ENCODE peak calls at places on chromosomes 16 and 17, in four cellular contexts. X, T, Y and R are unnamed samples.

GRCh38 chr16:648071-648785 is 937 bp upstream of the WDR90 start:
- DNase-seq in X (peak; percentile 75), T (no peak), Y (peak; percentile 62), R (peak; percentile 61)

GRCh38 chr17:81667754-81668153 is 1.2 kb downstream of the CCDC137 start:
- DNase-seq in X (peak; percentile 63), T (peak; percentile 50), Y (peak; percentile 48), R (peak; percentile 19)

GRCh38 chr17:8849311-8850041 is 18.0 kb downstream of the PIK3R6 start:
- DNase-seq in X (no peak), T (no peak), Y (no peak), R (no peak)

GRCh38 chr17:73091770-73092517 is 544 bp downstream of the SLC39A11 start:
- DNase-seq in X (peak; percentile 72), T (peak; percentile 37), Y (peak; percentile 71), R (peak; percentile 56)

GRCh38 chr17:81537343-81537855 is 9.2 kb downstream of the FSCN2 start:
- DNase-seq in X (peak; percentile 86), T (peak; percentile 33), Y (peak; percentile 70), R (no peak)

GRCh38 chr16:31214705-31215286 is 877 bp downstream of the TRIM72 start:
- DNase-seq in X (peak; percentile 61), T (no peak), Y (peak; percentile 52), R (peak; percentile 24)

GRCh38 chr16:7350801-7351200 is 18.2 kb downstream of the RBFOX1 start:
- DNase-seq in X (no peak), T (no peak), Y (no peak), R (no peak)

GRCh38 chr17:32840241-32840640 is 36.7 kb downstream of the MYO1D start:
- DNase-seq in X (no peak), T (no peak), Y (no peak), R (no peak)

GRCh38 chr17:70034158-70034557 is 40.9 kb upstream of the KCNJ16 start:
- DNase-seq in X (no peak), T (no peak), Y (no peak), R (no peak)

GRCh38 chr16:12545292-12545610 is 258.4 kb downstream of the CPPED1 start:
- DNase-seq in X (no peak), T (no peak), Y (no peak), R (no peak)

GRCh38 chr16:84638195-84638806 is 10.0 kb upstream of the KLHL36 start:
- DNase-seq in X (no peak), T (no peak), Y (no peak), R (no peak)

GRCh38 chr17:44777394-44778348 is 18.9 kb downstream of the ADAM11 start:
- DNase-seq in X (no peak), T (no peak), Y (no peak), R (no peak)

GRCh38 chr17:17416007-17416399 is 60.8 kb upstream of the MED9 start:
- DNase-seq in X (peak; percentile 89), T (peak; percentile 81), Y (peak; percentile 47), R (peak; percentile 85)

GRCh38 chr16:24609740-24610420 is 70.5 kb downstream of the RBBP6 start:
- DNase-seq in X (peak; percentile 83), T (no peak), Y (peak; percentile 78), R (peak; percentile 81)

GRCh38 chr16:88993946-88994600 is 17.1 kb upstream of the CBFA2T3 start:
- DNase-seq in X (no peak), T (no peak), Y (no peak), R (no peak)

GRCh38 chr16:46711106-46711769 is 21.8 kb downstream of the ORC6 start:
- DNase-seq in X (no peak), T (no peak), Y (no peak), R (no peak)

GRCh38 chr17:11986939-11987329 is 10.3 kb downstream of the ZNF18 start:
- DNase-seq in X (peak; percentile 70), T (peak; percentile 84), Y (peak; percentile 56), R (peak; percentile 69)

GRCh38 chr17:15909481-15909991 is 35.4 kb upstream of the ADORA2B start:
- DNase-seq in X (peak; percentile 21), T (no peak), Y (peak; percentile 23), R (peak; percentile 33)

GRCh38 chr17:12422632-12423031 is 243.1 kb upstream of the MYOCD start:
- DNase-seq in X (no peak), T (no peak), Y (no peak), R (no peak)

GRCh38 chr16:886802-887731 is 83.7 kb downstream of the LMF1 start:
- DNase-seq in X (peak; percentile 81), T (no peak), Y (peak; percentile 46), R (no peak)

GRCh38 chr16:590875-591200 is 972 bp downstream of the RAB40C start:
- DNase-seq in X (no peak), T (no peak), Y (no peak), R (no peak)

GRCh38 chr17:65332375-65332774 is 195.2 kb downstream of the RGS9 start:
- DNase-seq in X (peak; percentile 37), T (peak; percentile 71), Y (no peak), R (peak; percentile 90)

GRCh38 chr16:58025351-58026138 is at the start of gene MMP15:
- DNase-seq in X (peak; percentile 99), T (peak; percentile 68), Y (peak; percentile 91), R (peak; percentile 73)

GRCh38 chr17:80294210-80294609 is 33.6 kb downstream of the RNF213 start:
- DNase-seq in X (no peak), T (no peak), Y (no peak), R (no peak)

GRCh38 chr17:79811888-79812205 is 15.0 kb upstream of the CBX8 start:
- DNase-seq in X (no peak), T (no peak), Y (no peak), R (no peak)

GRCh38 chr16:87740441-87740840 is 25.3 kb downstream of the KLHDC4 start:
- DNase-seq in X (no peak), T (no peak), Y (no peak), R (peak; percentile 48)

GRCh38 chr17:82862191-82862590 is 22.4 kb upstream of the ZNF750 start:
- DNase-seq in X (no peak), T (no peak), Y (no peak), R (no peak)

GRCh38 chr16:87395181-87395842 is 3.2 kb downstream of the MAP1LC3B start:
- DNase-seq in X (no peak), T (no peak), Y (no peak), R (peak; percentile 33)

GRCh38 chr16:53865492-53865863 is 161.5 kb downstream of the FTO start:
- DNase-seq in X (peak; percentile 49), T (no peak), Y (no peak), R (peak; percentile 71)

GRCh38 chr16:5479925-5480324 is 382.3 kb upstream of the EEF2KMT start:
- DNase-seq in X (peak; percentile 45), T (no peak), Y (no peak), R (no peak)

GRCh38 chr16:71297252-71297651 is 8.1 kb upstream of the CMTR2 start:
- DNase-seq in X (no peak), T (no peak), Y (no peak), R (no peak)

GRCh38 chr16:24975428-24975889 is 39.7 kb downstream of the ARHGAP17 start:
- DNase-seq in X (no peak), T (no peak), Y (no peak), R (peak; percentile 42)

GRCh38 chr16:637081-638018 is 1.2 kb upstream of the METTL26 start:
- DNase-seq in X (peak; percentile 90), T (peak; percentile 71), Y (peak; percentile 73), R (peak; percentile 94)

GRCh38 chr17:29664743-29665479 is 42.2 kb upstream of the CORO6 start:
- DNase-seq in X (no peak), T (peak; percentile 80), Y (no peak), R (peak; percentile 87)

GRCh38 chr16:56263711-56264608 is 72.7 kb downstream of the GNAO1 start:
- DNase-seq in X (no peak), T (no peak), Y (no peak), R (no peak)

GRCh38 chr17:78317817-78318400 is 42.0 kb downstream of the SOCS3 start:
- DNase-seq in X (no peak), T (no peak), Y (no peak), R (no peak)

GRCh38 chr17:81066072-81066471 is 31.1 kb downstream of the BAIAP2 start:
- DNase-seq in X (no peak), T (peak; percentile 73), Y (no peak), R (peak; percentile 27)

GRCh38 chr16:52252680-52253079 is 294.3 kb downstream of the TOX3 start:
- DNase-seq in X (peak; percentile 73), T (no peak), Y (no peak), R (no peak)
- TF ChIP-seq EZH2phosphoT487 in X (no peak), T (no peak), Y (no peak), R (no peak)

DNA sequence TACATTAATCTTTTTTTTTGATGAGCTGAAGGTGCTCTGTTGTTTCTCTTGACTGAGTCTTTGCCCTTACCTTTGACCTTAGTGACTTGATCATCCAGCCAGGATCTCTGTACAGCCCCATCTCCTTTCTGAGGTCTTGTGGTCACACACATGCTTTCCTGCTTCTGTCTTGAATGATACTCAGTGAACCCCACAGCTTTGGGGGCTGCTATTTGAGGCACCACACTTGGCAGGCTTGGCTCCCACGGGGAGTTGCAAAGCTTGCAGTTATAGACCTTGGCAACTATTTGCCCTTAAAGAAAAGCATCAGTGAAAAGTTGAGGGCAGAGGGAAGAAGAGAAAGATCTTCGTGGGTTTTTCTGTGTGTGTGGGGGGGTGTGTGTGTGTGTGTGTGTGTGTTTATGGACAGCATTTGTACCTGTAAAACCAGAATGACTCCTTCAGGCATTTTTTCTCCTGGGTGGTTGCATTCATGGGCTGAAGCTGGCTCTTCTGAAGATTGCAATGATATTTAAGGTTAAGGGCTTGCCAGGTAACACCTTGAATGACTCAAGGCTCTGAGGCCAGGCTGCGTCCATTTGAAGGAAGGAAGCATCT is 101.6 kb downstream of the MSI2 start:
- DNase-seq in X (no peak), T (peak; percentile 88), Y (no peak), R (no peak)
- H3K4me1 ChIP-seq in X (peaks cover 24% of the 10 kb centered on the region), T (peaks cover 24% of the 10 kb centered on the region), Y (peaks cover 46% of the 10 kb centered on the region), R (no peaks in the 10 kb centered on the region)

GRCh38 chr16:79003026-79003617 is 597.4 kb downstream of the MAF start:
- DNase-seq in X (no peak), T (no peak), Y (no peak), R (no peak)
- H4K20me1 ChIP-seq in X (no peaks in the 10 kb centered on the region), T (no peaks in the 10 kb centered on the region), Y (no peaks in the 10 kb centered on the region), R (no peaks in the 10 kb centered on the region)

GRCh38 chr17:50127661-50128361 is 2.1 kb downstream of the SAMD14 start:
- DNase-seq in X (peak; percentile 55), T (peak; percentile 35), Y (no peak), R (no peak)

GRCh38 chr17:50129946-50130777 is at the start of gene SAMD14:
- DNase-seq in X (peak; percentile 59), T (no peak), Y (peak; percentile 62), R (peak; percentile 67)

GRCh38 chr17:50130778-50131317 is 888 bp upstream of the SAMD14 start:
- DNase-seq in X (peak; percentile 81), T (no peak), Y (peak; percentile 37), R (no peak)

GRCh38 chr17:50128441-50129302 is 1.3 kb downstream of the SAMD14 start:
- DNase-seq in X (peak; percentile 93), T (no peak), Y (peak; percentile 55), R (peak; percentile 43)

DNA sequence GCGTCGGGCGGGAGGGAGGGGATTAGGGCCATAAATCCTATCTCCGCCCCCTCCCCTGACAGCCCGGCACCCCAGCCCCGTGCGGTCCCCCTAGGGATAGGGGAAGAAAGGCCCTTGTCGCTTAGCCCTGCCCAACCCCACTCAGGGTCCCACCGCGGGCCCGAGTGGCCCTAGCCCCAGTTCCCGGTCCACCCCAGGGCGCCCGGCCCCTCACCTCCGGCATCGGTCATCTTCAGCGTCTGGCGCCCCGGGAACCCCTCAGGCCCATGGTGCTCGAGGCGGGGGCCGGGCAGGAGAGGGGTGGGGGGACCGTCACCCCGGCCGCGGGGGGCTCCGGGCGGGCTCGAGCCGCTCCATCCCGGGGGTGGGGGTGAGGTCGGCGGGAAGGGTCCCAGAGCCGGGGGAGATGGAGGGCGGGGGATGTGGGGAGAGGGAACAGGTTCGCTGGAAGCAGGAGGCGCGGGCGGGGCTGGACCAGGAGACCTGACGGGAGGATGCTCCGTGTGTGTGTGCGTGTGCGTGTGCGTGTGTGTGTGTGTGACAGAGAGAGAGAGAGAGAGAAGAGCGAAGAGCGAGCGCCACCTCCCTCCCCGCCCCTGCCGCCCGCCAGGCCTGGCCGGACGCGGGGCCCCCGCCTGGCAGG is 536 bp downstream of the SAMD14 start:
- DNase-seq in X (peak; percentile 56), T (no peak), Y (peak; percentile 83), R (peak; percentile 67)
- TF ChIP-seq EZH2phosphoT487 in X (no peak), T (no peak), Y (no peak), R (no peak)